ENCODE peak calls at places on chromosomes 13 and 19, in seven cellular contexts. Q is stromal cell of bone marrow; V is T-helper 2 cell; H is GM23338; F is HFF-Myc; M is CD4-positive, alpha-beta memory T cell; R is putamen. B is an unnamed sample.

GRCh38 chr19:51771369-51771768 is 10.4 kb downstream of the FPR2 start:
- DNase-seq in H (no peak), V (no peak), R (no peak), Q (no peak), M (no peak), F (no peak), B (peak; percentile 27)

GRCh38 chr19:2507109-2507508 is 31.2 kb downstream of the GADD45B start:
- DNase-seq in R (no peak), H (no peak), Q (peak; percentile 25), V (peak; percentile 66), M (peak; percentile 70), F (no peak), B (peak; percentile 18)

GRCh38 chr19:48466571-48467325 is 2.4 kb upstream of the CYTH2 start:
- DNase-seq in R (no peak), H (no peak), F (no peak), Q (peak; percentile 67), M (no peak), V (no peak), B (no peak)

GRCh38 chr19:15324791-15325519 is 7.4 kb downstream of the BRD4 start:
- DNase-seq in V (no peak), R (no peak), M (no peak), Q (no peak), F (no peak), H (no peak), B (no peak)

GRCh38 chr19:47641891-47642485 is 33.1 kb downstream of the BICRA start:
- DNase-seq in Q (no peak), F (no peak), H (no peak), R (no peak), M (no peak), V (no peak), B (no peak)

GRCh38 chr19:24074720-24075119 is 12.3 kb upstream of the ZNF254 start:
- DNase-seq in Q (no peak), F (no peak), R (no peak), H (no peak), M (no peak), V (no peak), B (no peak)

GRCh38 chr13:112053167-112053743 is 13.7 kb upstream of the SOX1 start:
- DNase-seq in F (no peak), H (peak; percentile 70), V (no peak), Q (no peak), M (no peak), R (no peak), B (no peak)

GRCh38 chr19:5191091-5191490 is 149.5 kb downstream of the PTPRS start:
- DNase-seq in F (no peak), V (no peak), Q (no peak), H (no peak), R (no peak), M (no peak), B (no peak)

GRCh38 chr13:47117268-47117667 is 220.4 kb upstream of the HTR2A start:
- DNase-seq in H (no peak), V (no peak), M (no peak), F (peak; percentile 14), R (peak; percentile 52), Q (peak; percentile 70), B (no peak)

GRCh38 chr13:102141625-102142472 is 260.0 kb downstream of the FGF14 start:
- DNase-seq in Q (peak; percentile 13), F (no peak), R (no peak), M (no peak), V (no peak), H (peak; percentile 46), B (peak; percentile 32)

GRCh38 chr13:75432811-75433244 is 49.1 kb downstream of the TBC1D4 start:
- DNase-seq in R (no peak), F (no peak), M (no peak), H (no peak), V (no peak), Q (no peak), B (no peak)

GRCh38 chr13:46232281-46232680 is 20.6 kb downstream of the LRRC63 start:
- DNase-seq in Q (no peak), F (no peak), R (no peak), V (no peak), H (no peak), M (no peak), B (no peak)

GRCh38 chr13:36814465-36814864 is 4.6 kb upstream of the RFXAP start:
- DNase-seq in Q (no peak), V (no peak), R (peak; percentile 5), H (no peak), F (no peak), M (no peak), B (peak; percentile 40)

GRCh38 chr13:111058796-111059506 is 56.2 kb upstream of the ARHGEF7 start:
- DNase-seq in H (no peak), F (no peak), Q (no peak), M (no peak), V (no peak), R (no peak), B (no peak)

GRCh38 chr13:28387740-28388501 is 107.0 kb downstream of the FLT1 start:
- DNase-seq in H (no peak), Q (no peak), V (no peak), M (no peak), R (no peak), F (no peak), B (no peak)

GRCh38 chr13:44667950-44668349 is 91.8 kb upstream of the TSC22D1 start:
- DNase-seq in F (no peak), V (no peak), R (no peak), H (no peak), M (no peak), Q (peak; percentile 79), B (no peak)

GRCh38 chr13:75485286-75486062 is 3.5 kb upstream of the TBC1D4 start:
- DNase-seq in V (no peak), Q (no peak), H (peak; percentile 51), F (no peak), R (no peak), M (no peak), B (no peak)

GRCh38 chr13:30334663-30335386 is 27.5 kb upstream of the KATNAL1 start:
- DNase-seq in Q (no peak), V (peak; percentile 49), H (peak; percentile 82), R (peak; percentile 59), F (no peak), M (peak; percentile 36), B (peak; percentile 71)

GRCh38 chr19:29772696-29773095 is 39.1 kb upstream of the CCNE1 start:
- DNase-seq in F (no peak), M (no peak), Q (no peak), R (no peak), H (no peak), V (no peak), B (no peak)

GRCh38 chr19:38635483-38636399 is 11.7 kb upstream of the ACTN4 start:
- DNase-seq in H (no peak), R (no peak), V (no peak), Q (no peak), F (no peak), M (no peak), B (no peak)

GRCh38 chr13:82822935-82823334 is 1059.3 kb downstream of the SLITRK1 start:
- DNase-seq in F (no peak), H (no peak), Q (no peak), V (no peak), M (no peak), R (no peak), B (no peak)

GRCh38 chr13:99465454-99465853 is 35.8 kb upstream of the TM9SF2 start:
- DNase-seq in H (no peak), M (no peak), F (no peak), V (peak; percentile 50), R (no peak), Q (no peak), B (no peak)

GRCh38 chr19:4695224-4695731 is 25.1 kb upstream of the MYDGF start:
- DNase-seq in M (no peak), V (no peak), H (no peak), R (no peak), F (no peak), Q (no peak), B (peak; percentile 50)

GRCh38 chr19:4057913-4058695 is 8.6 kb downstream of the ZBTB7A start:
- DNase-seq in H (peak; percentile 1), Q (peak; percentile 79), V (no peak), F (peak; percentile 68), M (no peak), R (no peak), B (peak; percentile 28)

GRCh38 chr19:4909172-4909896 is at the start of gene UHRF1:
- DNase-seq in Q (no peak), R (no peak), F (no peak), V (peak; percentile 84), H (peak; percentile 44), M (no peak), B (no peak)

GRCh38 chr19:1157931-1158884 is 15.9 kb downstream of the SBNO2 start:
- DNase-seq in F (no peak), Q (no peak), V (no peak), M (no peak), H (no peak), R (no peak), B (no peak)

GRCh38 chr19:7784856-7785255 is 21.8 kb downstream of the CLEC4M start:
- DNase-seq in F (no peak), V (no peak), R (no peak), Q (no peak), H (no peak), M (no peak), B (no peak)

GRCh38 chr13:46905249-46905648 is 8.4 kb upstream of the HTR2A start:
- DNase-seq in V (no peak), R (no peak), Q (no peak), H (peak; percentile 51), M (no peak), F (no peak), B (no peak)

GRCh38 chr13:50230365-50230978 is 215.2 kb downstream of the KCNRG start:
- DNase-seq in Q (peak; percentile 57), F (no peak), M (peak; percentile 12), R (no peak), V (peak; percentile 51), H (no peak), B (peak; percentile 59)

GRCh38 chr13:30301827-30302226 is 5.5 kb downstream of the KATNAL1 start:
- DNase-seq in H (no peak), Q (no peak), F (peak; percentile 19), R (no peak), V (no peak), M (no peak), B (no peak)